ENCODE peak calls at places on chromosome 22, in five cellular contexts. N, V, G, A and E are unnamed samples.

GRCh38 chr22:38761202-38762162 is 5.7 kb upstream of the SUN2 start:
- DNase-seq in G (no peak), V (no peak), A (peak; percentile 48), N (no peak), E (no peak)

GRCh38 chr22:24826710-24827285 is 20.8 kb downstream of the SGSM1 start:
- DNase-seq in V (no peak), N (no peak), A (no peak), G (no peak), E (no peak)

GRCh38 chr22:45200862-45201511 is 37.3 kb downstream of the NUP50 start:
- DNase-seq in V (no peak), N (no peak), G (no peak), A (peak; percentile 29), E (no peak)

GRCh38 chr22:19998232-19998951 is 18.2 kb downstream of the ARVCF start:
- DNase-seq in N (peak; percentile 64), V (no peak), A (peak; percentile 30), G (no peak), E (peak; percentile 45)

GRCh38 chr22:34454598-34454997 is 534.3 kb upstream of the LARGE1 start:
- DNase-seq in A (no peak), N (no peak), V (no peak), G (no peak), E (no peak)

GRCh38 chr22:20586403-20586745 is 79.0 kb downstream of the MED15 start:
- DNase-seq in V (no peak), N (peak; percentile 76), A (no peak), G (no peak), E (no peak)

GRCh38 chr22:20641198-20641892 is 132.6 kb upstream of the SERPIND1 start:
- DNase-seq in N (no peak), V (no peak), A (no peak), G (no peak), E (no peak)

GRCh38 chr22:49271831-49272230 is 555.8 kb downstream of the BRD1 start:
- DNase-seq in A (no peak), N (no peak), G (no peak), V (no peak), E (no peak)

GRCh38 chr22:38862375-38863329 is 9.4 kb downstream of the CBX6 start:
- DNase-seq in N (no peak), G (peak; percentile 72), A (peak; percentile 73), V (no peak), E (no peak)

GRCh38 chr22:37659066-37659896 is 758 bp downstream of the PDXP start:
- DNase-seq in A (peak; percentile 73), N (peak; percentile 82), G (no peak), V (no peak), E (no peak)

GRCh38 chr22:40323681-40324083 is 22.6 kb upstream of the ADSL start:
- DNase-seq in V (no peak), G (no peak), N (no peak), A (no peak), E (no peak)

GRCh38 chr22:29328566-29329500 is 13.3 kb upstream of the RASL10A start:
- DNase-seq in A (peak; percentile 92), N (peak; percentile 61), V (no peak), G (no peak), E (no peak)

GRCh38 chr22:49853981-49854791 is 542 bp downstream of the ZBED4 start:
- DNase-seq in A (peak; percentile 61), V (peak; percentile 35), N (peak; percentile 83), G (peak; percentile 31), E (peak; percentile 21)

GRCh38 chr22:20280866-20281265 is 12.7 kb upstream of the RTN4R start:
- DNase-seq in A (no peak), V (no peak), N (no peak), G (no peak), E (no peak)

GRCh38 chr22:19766506-19767426 is 6.2 kb downstream of the TBX1 start:
- DNase-seq in V (peak; percentile 53), G (no peak), N (peak; percentile 90), A (peak; percentile 76), E (no peak)

GRCh38 chr22:29706493-29706892 is 13.3 kb upstream of the CABP7 start:
- DNase-seq in A (no peak), N (no peak), V (no peak), G (no peak), E (no peak)

GRCh38 chr22:41893591-41894375 is 21.1 kb downstream of the SHISA8 start:
- DNase-seq in G (no peak), A (no peak), N (no peak), V (no peak), E (no peak)

GRCh38 chr22:39292002-39292401 is 27.4 kb downstream of the RPL3 start:
- DNase-seq in N (no peak), V (no peak), A (no peak), G (no peak), E (no peak)

GRCh38 chr22:38740754-38741153 is 15.0 kb downstream of the SUN2 start:
- DNase-seq in N (peak; percentile 57), V (no peak), A (peak; percentile 44), G (no peak), E (no peak)

GRCh38 chr22:49886346-49887073 is 31.7 kb downstream of the ALG12 start:
- DNase-seq in V (no peak), A (no peak), G (no peak), N (no peak), E (no peak)

GRCh38 chr22:17267661-17268330 is 48.6 kb upstream of the ADA2 start:
- DNase-seq in V (no peak), G (no peak), N (no peak), A (no peak), E (no peak)

GRCh38 chr22:17266261-17266971 is 47.2 kb upstream of the ADA2 start:
- DNase-seq in A (peak; percentile 64), N (no peak), V (peak; percentile 30), G (no peak), E (peak; percentile 8)

GRCh38 chr22:17269607-17270261 is 50.5 kb upstream of the ADA2 start:
- DNase-seq in V (no peak), A (no peak), N (no peak), G (no peak), E (no peak)

GRCh38 chr22:17269224-17269606 is 50.0 kb upstream of the ADA2 start:
- DNase-seq in A (no peak), V (no peak), N (no peak), G (no peak), E (no peak)

DNA sequence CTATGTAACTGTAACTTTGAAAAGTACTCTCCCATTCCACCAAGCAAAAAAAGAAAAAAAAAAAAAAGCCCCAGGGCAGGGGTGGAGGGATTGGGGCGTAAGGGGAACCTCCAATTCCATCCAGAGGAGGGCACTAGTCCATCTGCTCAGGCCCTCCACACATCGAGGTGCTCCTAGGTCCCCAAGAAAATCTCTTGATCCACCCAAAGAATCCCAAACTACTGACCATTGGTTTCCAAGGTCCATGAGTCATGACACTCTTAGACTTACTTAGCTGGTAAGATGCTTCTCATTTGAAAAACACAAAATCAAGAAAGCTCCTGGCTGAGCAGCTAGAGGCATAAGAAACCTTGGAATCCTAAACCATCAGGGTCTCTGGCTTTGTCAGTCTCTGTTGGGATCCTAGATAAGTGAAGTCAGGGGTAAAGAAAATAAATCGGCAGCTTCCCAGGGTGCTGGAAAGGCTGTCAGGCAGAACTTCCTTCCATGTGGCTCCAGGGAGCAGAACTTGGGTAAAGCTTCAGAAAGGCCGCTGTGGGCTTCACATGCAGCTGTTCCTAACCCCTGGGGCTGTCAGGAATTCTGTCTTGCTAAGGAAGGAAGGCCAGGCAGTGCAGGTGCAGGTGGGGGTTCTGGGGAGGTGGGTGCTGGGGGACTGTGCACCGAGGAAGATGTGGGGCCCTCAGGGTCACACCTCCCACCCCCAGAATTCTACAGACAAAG is 49.4 kb upstream of the ADA2 start:
- DNase-seq in N (no peak), A (no peak), G (peak; percentile 5), V (no peak), E (no peak)
- TF ChIP-seq CTCF in N (peak; percentile 12), A (peak; percentile 16), G (no peak), V (no peak), E (peak; percentile 31)

GRCh38 chr22:46969491-46969890 is 207.0 kb downstream of the TBC1D22A start:
- DNase-seq in G (no peak), V (no peak), N (no peak), A (no peak), E (no peak)

GRCh38 chr22:46968359-46968740 is 205.9 kb downstream of the TBC1D22A start:
- DNase-seq in N (no peak), V (no peak), A (peak; percentile 19), G (no peak), E (no peak)

GRCh38 chr22:46967445-46968358 is 205.3 kb downstream of the TBC1D22A start:
- DNase-seq in N (no peak), G (no peak), A (peak; percentile 34), V (no peak), E (no peak)

GRCh38 chr22:46969961-46970360 is 207.5 kb downstream of the TBC1D22A start:
- DNase-seq in G (no peak), N (no peak), V (no peak), A (no peak), E (no peak)

GRCh38 chr22:46968848-46969247 is 206.4 kb downstream of the TBC1D22A start:
- DNase-seq in G (no peak), V (no peak), N (no peak), A (no peak), E (no peak)
- TF ChIP-seq CTCF in G (no peak), V (no peak), N (no peak), A (no peak), E (no peak)

GRCh38 chr22:33114570-33114969 is 56.4 kb upstream of the SYN3 start:
- DNase-seq in V (no peak), N (no peak), G (no peak), A (no peak), E (no peak)

GRCh38 chr22:33116846-33117547 is 58.8 kb upstream of the SYN3 start:
- DNase-seq in V (peak; percentile 15), A (no peak), G (no peak), N (no peak), E (no peak)

GRCh38 chr22:33119044-33119443 is 60.9 kb upstream of the SYN3 start:
- DNase-seq in G (no peak), A (no peak), N (no peak), V (no peak), E (no peak)

GRCh38 chr22:33112606-33113005 is 54.4 kb upstream of the SYN3 start:
- DNase-seq in V (no peak), N (no peak), A (no peak), G (no peak), E (no peak)

DNA sequence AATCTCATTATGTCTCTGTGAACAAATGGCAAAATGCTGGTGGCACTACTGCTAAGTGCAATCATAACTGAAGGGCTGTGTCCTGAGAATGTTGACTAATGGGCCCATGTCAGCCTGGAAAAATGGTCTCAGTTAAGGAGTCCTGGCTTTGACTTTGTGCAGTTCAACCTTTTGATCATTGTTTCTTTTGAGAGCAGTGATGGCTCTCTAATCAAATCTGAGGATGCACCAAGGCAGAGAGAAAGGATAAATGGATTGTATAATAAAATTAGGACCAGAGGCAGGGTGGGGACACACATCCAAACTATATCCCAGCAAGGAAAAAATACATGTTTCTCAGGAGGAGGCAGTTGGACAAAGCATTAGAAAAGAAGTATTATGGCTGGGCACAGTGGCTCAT is 59.6 kb upstream of the SYN3 start:
- DNase-seq in A (no peak), N (no peak), G (no peak), V (no peak), E (no peak)
- TF ChIP-seq CTCF in A (no peak), N (no peak), G (no peak), V (no peak), E (no peak)

DNA sequence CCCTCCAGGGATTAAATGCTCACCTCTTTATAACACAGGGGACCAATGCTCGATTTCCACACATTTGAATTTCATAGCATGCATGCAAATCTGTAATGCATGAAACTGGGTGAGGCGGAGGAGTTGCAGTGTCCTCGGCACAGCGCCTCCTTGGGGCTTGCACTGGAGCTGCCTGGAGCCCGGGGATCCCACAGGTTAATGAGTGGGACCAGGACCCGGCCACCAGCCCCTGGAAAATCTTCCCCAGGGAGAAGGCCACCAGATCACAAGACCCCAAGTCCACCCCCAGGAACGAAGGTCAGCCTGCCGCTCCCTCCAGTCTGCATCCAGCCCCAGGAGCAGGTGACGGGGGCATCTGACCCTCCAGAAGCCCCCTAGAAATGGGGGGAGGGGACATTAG is 119.1 kb downstream of the MN1 start:
- DNase-seq in A (no peak), G (no peak), N (no peak), V (peak; percentile 38), E (peak; percentile 40)
- TF ChIP-seq CTCF in A (peak; percentile 24), G (peak; percentile 13), N (no peak), V (peak; percentile 48), E (peak; percentile 54)